ENCODE peak calls at places on chromosome 16, in five cellular contexts. L is fibroblast of pulmonary artery, G is epithelial cell of esophagus, D is spleen, R is thoracic aorta. Q is an unnamed sample.

GRCh38 chr16:15948532-15949209 is 745 bp upstream of the ABCC1 start:
- DNase-seq in G (no peak), D (peak), R (no peak), L (no peak), Q (peak)

GRCh38 chr16:30054451-30054850 is 11.1 kb upstream of the ALDOA start:
- DNase-seq in G (no peak), R (no peak), D (no peak), L (no peak), Q (no peak)

GRCh38 chr16:57735755-57736418 is at the start of gene KATNB1:
- DNase-seq in R (no peak), D (no peak), L (no peak), G (no peak), Q (no peak)

GRCh38 chr16:4769306-4769638 is 2.3 kb upstream of the ZNF500 start:
- DNase-seq in D (no peak), G (no peak), R (no peak), L (no peak), Q (no peak)

GRCh38 chr16:19429271-19429670 is 11.6 kb downstream of the TMC5 start:
- DNase-seq in D (no peak), R (no peak), L (no peak), G (no peak), Q (no peak)

GRCh38 chr16:66271074-66272060 is 95.1 kb upstream of the CDH5 start:
- DNase-seq in G (peak), L (no peak), R (no peak), D (no peak), Q (no peak)

GRCh38 chr16:86635181-86635580 is 56.8 kb downstream of the FOXL1 start:
- DNase-seq in G (no peak), R (peak), D (no peak), L (peak), Q (no peak)

GRCh38 chr16:50974438-50975036 is 176.5 kb downstream of the SALL1 start:
- DNase-seq in G (no peak), D (no peak), L (no peak), R (no peak), Q (no peak)

GRCh38 chr16:62283-62682 is 8.7 kb downstream of the SNRNP25 start:
- DNase-seq in R (no peak), G (no peak), L (no peak), D (peak), Q (no peak)

GRCh38 chr16:85438981-85439639 is 174.0 kb upstream of the GSE1 start:
- DNase-seq in R (no peak), G (no peak), L (no peak), D (no peak), Q (no peak)

GRCh38 chr16:72658888-72659717 is 388.8 kb downstream of the ZFHX3 start:
- DNase-seq in G (no peak), D (no peak), R (no peak), L (peak), Q (no peak)

GRCh38 chr16:83826146-83826913 is 18.6 kb downstream of the HSBP1 start:
- DNase-seq in R (peak), D (peak), L (peak), G (peak), Q (peak)

GRCh38 chr16:1791256-1791942 is 2.1 kb downstream of the IGFALS start:
- DNase-seq in D (peak), L (no peak), R (no peak), G (no peak), Q (no peak)

GRCh38 chr16:1929578-1930337 is 11.5 kb upstream of the HS3ST6 start:
- DNase-seq in R (peak), L (peak), D (peak), G (peak), Q (peak)

GRCh38 chr16:69535123-69536050 is 30.4 kb upstream of the NFAT5 start:
- DNase-seq in L (peak), G (peak), R (no peak), D (no peak), Q (no peak)

GRCh38 chr16:83542491-83542890 is 265.3 kb upstream of the HSBP1 start:
- DNase-seq in G (no peak), R (no peak), L (no peak), D (no peak), Q (no peak)

GRCh38 chr16:66692341-66692740 is 4.2 kb downstream of the CMTM4 start:
- DNase-seq in L (no peak), D (no peak), R (no peak), G (peak), Q (no peak)

GRCh38 chr16:1932050-1933028 is 10.7 kb downstream of the MSRB1 start:
- DNase-seq in D (no peak), R (no peak), G (peak), L (peak), Q (no peak)

GRCh38 chr16:57245472-57246113 is 534 bp downstream of the ARL2BP start:
- DNase-seq in R (no peak), D (no peak), L (peak), G (peak), Q (peak)

DNA sequence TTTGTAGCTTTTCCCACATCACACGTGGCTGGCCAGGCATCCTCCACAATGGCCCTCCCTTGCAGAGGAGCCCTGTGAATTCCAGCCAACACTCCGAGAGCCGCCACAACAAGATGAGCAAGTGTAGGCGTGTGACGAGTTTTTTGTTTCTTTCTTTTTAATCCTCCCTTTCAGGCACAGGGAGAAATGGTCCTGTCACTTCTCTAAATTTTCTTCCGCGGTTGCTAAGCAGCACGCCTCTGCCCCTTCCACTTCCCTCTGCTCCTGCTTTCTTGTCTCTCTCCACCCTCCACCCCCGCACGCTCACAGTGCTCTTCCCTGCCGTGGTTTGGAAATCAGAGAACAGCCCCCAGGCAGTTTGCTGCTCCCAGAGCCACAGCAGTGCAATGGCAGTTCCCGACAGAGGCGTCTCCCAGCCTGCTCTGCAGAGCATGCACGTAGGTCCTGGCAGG is 68.0 kb upstream of the MRTFB start:
- DNase-seq in G (peak), R (peak), D (peak), L (peak), Q (peak)
- TF ChIP-seq CTCF in G (peak), R (peak), D (no peak), L (peak), Q (no peak)

GRCh38 chr16:81655474-81656162 is 123.5 kb upstream of the PLCG2 start:
- DNase-seq in R (no peak), G (no peak), L (no peak), D (peak), Q (no peak)

GRCh38 chr16:81658373-81658772 is 120.7 kb upstream of the PLCG2 start:
- DNase-seq in G (no peak), D (no peak), R (no peak), L (no peak), Q (no peak)

GRCh38 chr16:81657224-81657623 is 121.9 kb upstream of the PLCG2 start:
- DNase-seq in R (no peak), L (no peak), D (no peak), G (no peak), Q (peak)

GRCh38 chr16:81659249-81659648 is 119.8 kb upstream of the PLCG2 start:
- DNase-seq in D (no peak), G (no peak), R (no peak), L (no peak), Q (no peak)

DNA sequence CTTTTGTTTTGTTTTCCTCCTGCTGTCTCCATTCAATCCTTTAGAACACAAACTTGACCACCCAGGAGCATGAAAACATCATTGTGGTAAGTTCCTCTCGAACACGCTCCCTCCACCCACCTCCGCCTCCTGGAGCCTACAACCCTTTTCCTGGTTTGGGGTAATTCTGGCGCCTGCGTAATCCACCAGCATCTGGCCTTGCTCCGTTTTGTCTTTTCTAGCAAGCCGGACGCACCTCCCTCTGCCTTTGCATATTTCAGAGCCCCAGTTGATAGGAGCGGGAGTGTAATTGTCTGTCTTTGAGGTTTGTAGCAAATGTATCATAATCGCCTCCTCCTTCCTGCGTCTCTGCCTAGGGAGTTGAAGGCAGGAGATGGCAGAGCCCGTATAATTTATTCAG is 121.4 kb upstream of the PLCG2 start:
- DNase-seq in L (no peak), G (no peak), D (no peak), R (no peak), Q (no peak)
- TF ChIP-seq CTCF in L (no peak), G (no peak), D (no peak), R (no peak), Q (no peak)

GRCh38 chr16:70679653-70680494 is 6.0 kb downstream of the MTSS2 start:
- DNase-seq in D (peak), L (no peak), G (no peak), R (no peak), Q (peak)
- TF ChIP-seq CTCF in D (peak), L (peak), G (no peak), R (peak), Q (no peak)

GRCh38 chr16:55370762-55371482 is 46.9 kb downstream of the IRX6 start:
- DNase-seq in G (peak), D (peak), R (peak), L (peak), Q (peak)
- TF ChIP-seq CTCF in G (peak), D (peak), R (peak), L (peak), Q (peak)

DNA sequence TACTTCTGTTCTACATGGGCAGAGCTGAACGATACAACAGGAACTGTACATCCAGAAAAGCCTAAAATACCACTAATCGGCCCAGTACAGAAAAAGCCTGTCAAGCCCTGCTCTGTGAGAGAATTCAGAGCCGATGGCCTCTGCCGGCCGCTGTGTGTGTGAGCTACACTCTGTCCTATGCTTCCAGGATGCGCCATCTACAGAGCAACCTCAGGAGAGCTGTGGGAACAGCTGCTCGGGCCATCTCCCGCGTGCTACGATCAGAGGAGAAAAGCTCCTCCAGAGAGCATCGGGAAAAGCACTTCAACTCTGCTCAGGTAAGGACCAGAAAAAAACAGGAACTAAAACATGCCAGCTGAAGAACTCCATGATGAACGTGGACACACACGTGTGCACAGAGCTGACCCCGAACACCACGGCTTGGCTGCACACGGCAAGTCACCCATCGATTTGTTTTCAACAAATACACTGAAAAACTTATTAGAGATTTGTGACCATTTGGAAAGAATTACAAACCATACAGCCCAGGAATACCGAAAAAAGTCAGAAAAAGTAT is 115.9 kb downstream of the ANKRD11 start:
- DNase-seq in L (no peak), D (no peak), R (no peak), G (no peak), Q (no peak)
- TF ChIP-seq CTCF in L (no peak), D (no peak), R (no peak), G (no peak), Q (no peak)

DNA sequence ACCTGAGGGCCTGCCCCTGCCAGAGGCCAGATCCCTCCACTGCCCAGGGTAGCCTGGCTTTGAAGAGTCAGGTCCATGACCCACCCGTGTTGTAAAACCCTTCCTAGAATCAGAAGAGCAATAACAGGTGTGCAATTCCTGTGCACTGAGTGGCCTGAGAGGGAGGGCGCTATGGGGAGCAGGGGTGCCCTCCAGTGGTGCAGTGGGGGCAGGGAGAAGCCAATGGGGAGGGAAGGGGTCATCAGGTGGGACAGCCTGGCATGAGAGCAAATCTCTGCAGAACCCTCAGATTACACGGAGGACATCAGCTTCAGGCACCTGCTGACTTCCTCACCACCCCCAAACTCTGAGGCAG is 72.9 kb upstream of the ZNF469 start:
- DNase-seq in L (no peak), G (no peak), R (no peak), D (no peak), Q (no peak)
- TF ChIP-seq CTCF in L (no peak), G (peak), R (no peak), D (no peak), Q (no peak)

GRCh38 chr16:20851601-20852000 is 45.3 kb downstream of the REXO5 start:
- DNase-seq in G (peak), R (peak), D (no peak), L (peak), Q (no peak)
- TF ChIP-seq CTCF in G (peak), R (no peak), D (no peak), L (no peak), Q (no peak)

GRCh38 chr16:9479008-9479407 is 387.6 kb downstream of the HAPSTR1 start:
- DNase-seq in R (no peak), G (no peak), D (no peak), L (no peak), Q (no peak)
- TF ChIP-seq CTCF in R (no peak), G (no peak), D (no peak), L (no peak), Q (no peak)

DNA sequence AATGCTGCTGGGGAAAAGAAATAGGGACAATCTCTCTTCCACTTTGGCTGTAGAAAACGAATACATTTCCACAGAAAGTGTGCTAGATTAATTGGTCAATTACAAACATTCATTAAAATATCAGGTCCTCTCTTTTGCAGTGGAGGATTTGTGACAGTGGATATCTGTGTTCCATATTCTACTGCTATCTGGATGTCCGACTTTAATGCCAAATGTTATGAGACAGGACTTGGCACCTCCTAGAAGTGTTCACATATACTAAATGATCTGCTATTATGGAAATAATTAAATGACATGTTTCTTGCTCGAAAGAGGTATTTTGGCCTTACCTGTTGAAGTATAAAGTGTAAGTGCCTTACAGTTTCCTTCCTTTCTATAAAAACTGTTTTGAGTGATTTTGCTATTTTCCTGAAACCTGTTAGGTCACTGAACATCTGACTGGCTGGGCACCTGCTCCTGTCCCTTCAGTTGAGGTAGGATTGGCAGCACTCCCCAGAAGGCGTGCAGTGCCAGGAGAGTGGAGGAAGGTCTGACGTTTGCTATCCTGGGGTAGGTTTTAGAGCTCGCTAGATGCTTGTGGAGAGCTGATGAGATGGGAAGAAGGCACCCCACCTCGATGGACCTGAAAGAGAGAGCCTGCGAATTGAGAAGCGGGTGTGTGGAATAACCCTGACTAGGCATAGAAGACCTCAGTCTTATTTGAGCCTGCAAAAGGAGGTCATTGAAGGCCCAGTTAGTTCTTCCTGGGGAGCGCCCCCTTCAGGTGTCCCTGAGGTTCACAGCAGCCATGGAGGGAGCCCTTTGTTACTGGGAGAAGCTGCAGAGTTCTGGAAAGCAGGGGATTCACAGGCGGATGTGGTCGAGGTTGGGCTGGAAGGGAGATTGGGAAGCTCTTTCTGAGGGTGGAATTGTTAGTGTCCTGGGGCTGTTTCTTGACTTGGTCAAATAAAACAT is 159.4 kb upstream of the ZNF267 start:
- DNase-seq in L (no peak), R (no peak), D (no peak), G (peak), Q (peak)
- TF ChIP-seq CTCF in L (peak), R (no peak), D (peak), G (peak), Q (no peak)

DNA sequence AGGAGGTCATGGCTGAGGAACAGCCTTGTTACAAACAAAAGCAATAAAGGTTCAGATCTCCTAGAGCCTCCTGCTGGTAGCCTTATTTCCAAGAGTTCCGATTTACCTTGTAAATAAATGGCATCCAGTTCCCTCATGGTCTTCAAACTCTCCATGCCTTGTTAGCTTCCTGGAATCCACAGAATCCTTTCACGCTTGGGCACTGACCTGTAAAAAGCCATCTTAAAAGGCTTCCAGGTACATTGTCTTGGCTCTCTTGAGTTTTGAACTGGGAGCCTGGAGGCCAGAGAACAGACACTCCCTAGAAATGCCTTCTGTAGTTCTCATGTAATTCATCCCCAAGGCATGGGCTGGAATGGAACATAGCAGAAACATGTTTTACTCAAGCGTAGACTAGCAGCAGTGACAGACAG is 207.9 kb downstream of the SNX29 start:
- DNase-seq in G (peak), L (no peak), R (no peak), D (no peak), Q (no peak)
- TF ChIP-seq CTCF in G (no peak), L (no peak), R (no peak), D (no peak), Q (no peak)